ENCODE peak calls at places on chromosomes 13 and 19, in ten cellular contexts. V, I, B, H, Y, T, Q, Z, F and U are unnamed samples.

GRCh38 chr19:40650749-40651305 is 39.6 kb downstream of the NUMBL start:
- DNase-seq in V (peak; percentile 86), I (no peak), B (no peak), H (peak; percentile 90), Y (peak; percentile 64), T (no peak), Q (peak; percentile 85), Z (no peak), F (no peak), U (peak; percentile 40)

GRCh38 chr13:98142427-98143156 is at the start of gene FARP1:
- DNase-seq in V (peak; percentile 88), I (no peak), B (peak; percentile 91), H (no peak), Y (peak; percentile 62), T (peak; percentile 27), Q (peak; percentile 41), Z (peak; percentile 79), F (peak; percentile 90), U (no peak)

GRCh38 chr13:31982540-31982939 is 49.0 kb upstream of the FRY start:
- DNase-seq in V (peak; percentile 96), I (peak; percentile 99), B (no peak), H (peak; percentile 81), Y (peak; percentile 87), T (peak; percentile 63), Q (peak; percentile 96), Z (no peak), F (peak; percentile 29), U (peak; percentile 95)

GRCh38 chr13:97295279-97296182 is 73.4 kb downstream of the MBNL2 start:
- DNase-seq in V (peak; percentile 64), I (peak; percentile 36), B (no peak), H (no peak), Y (no peak), T (no peak), Q (peak; percentile 82), Z (no peak), F (no peak), U (no peak)

GRCh38 chr19:10812902-10813404 is 23.1 kb downstream of the TMED1 start:
- DNase-seq in V (peak; percentile 98), I (peak; percentile 93), B (no peak), H (peak; percentile 82), Y (no peak), T (no peak), Q (peak; percentile 94), Z (no peak), F (peak; percentile 29), U (peak; percentile 91)

GRCh38 chr13:79667771-79668170 is 186.8 kb downstream of the NDFIP2 start:
- DNase-seq in V (no peak), I (no peak), B (no peak), H (no peak), Y (no peak), T (no peak), Q (no peak), Z (no peak), F (no peak), U (no peak)

GRCh38 chr13:32048816-32049215 is 17.2 kb downstream of the FRY start:
- DNase-seq in V (peak; percentile 31), I (no peak), B (no peak), H (no peak), Y (no peak), T (no peak), Q (no peak), Z (no peak), F (no peak), U (no peak)

GRCh38 chr13:59475911-59476310 is 687.8 kb downstream of the DIAPH3 start:
- DNase-seq in V (no peak), I (no peak), B (peak; percentile 48), H (no peak), Y (no peak), T (no peak), Q (no peak), Z (no peak), F (no peak), U (no peak)

GRCh38 chr13:42926043-42926442 is 66.0 kb downstream of the EPSTI1 start:
- DNase-seq in V (no peak), I (no peak), B (no peak), H (no peak), Y (no peak), T (no peak), Q (no peak), Z (no peak), F (no peak), U (no peak)

GRCh38 chr19:46392252-46392801 is 21.0 kb downstream of the CCDC8 start:
- DNase-seq in V (peak; percentile 74), I (peak; percentile 25), B (no peak), H (peak; percentile 18), Y (no peak), T (no peak), Q (peak; percentile 25), Z (peak; percentile 47), F (peak; percentile 21), U (no peak)

GRCh38 chr19:46390121-46390858 is 23.1 kb downstream of the CCDC8 start:
- DNase-seq in V (no peak), I (no peak), B (no peak), H (no peak), Y (no peak), T (no peak), Q (no peak), Z (peak; percentile 10), F (peak; percentile 17), U (no peak)

GRCh38 chr19:46391296-46392251 is 21.8 kb downstream of the CCDC8 start:
- DNase-seq in V (no peak), I (no peak), B (no peak), H (no peak), Y (no peak), T (no peak), Q (no peak), Z (peak; percentile 43), F (peak; percentile 25), U (no peak)

GRCh38 chr19:46392837-46393236 is 20.5 kb downstream of the CCDC8 start:
- DNase-seq in V (no peak), I (no peak), B (no peak), H (no peak), Y (no peak), T (no peak), Q (no peak), Z (no peak), F (no peak), U (no peak)

GRCh38 chr19:46390866-46391265 is 22.5 kb downstream of the CCDC8 start:
- DNase-seq in V (peak; percentile 30), I (no peak), B (no peak), H (no peak), Y (no peak), T (no peak), Q (no peak), Z (peak; percentile 33), F (peak; percentile 23), U (no peak)
- H3K4me3 ChIP-seq in V (no peak overlapping the region), I (no peak overlapping the region), B (no peak overlapping the region), H (no peak overlapping the region), Y (no peak overlapping the region), T (no peak overlapping the region), Q (no peak overlapping the region), Z (no peak overlapping the region), F (no peak overlapping the region), U (no peak overlapping the region)

GRCh38 chr19:44814517-44814916 is 5.6 kb downstream of the BCAM start:
- DNase-seq in V (no peak), I (no peak), B (no peak), H (no peak), Y (no peak), T (no peak), Q (no peak), Z (no peak), F (no peak), U (no peak)

GRCh38 chr19:44814132-44814470 is 5.2 kb downstream of the BCAM start:
- DNase-seq in V (no peak), I (no peak), B (no peak), H (no peak), Y (no peak), T (no peak), Q (no peak), Z (no peak), F (no peak), U (no peak)

GRCh38 chr19:44812142-44812718 is 3.3 kb downstream of the BCAM start:
- DNase-seq in V (no peak), I (no peak), B (no peak), H (no peak), Y (no peak), T (no peak), Q (no peak), Z (no peak), F (no peak), U (no peak)

GRCh38 chr19:44810555-44811447 is 1.9 kb downstream of the BCAM start:
- DNase-seq in V (no peak), I (no peak), B (no peak), H (no peak), Y (no peak), T (no peak), Q (no peak), Z (no peak), F (no peak), U (no peak)

GRCh38 chr19:44813331-44814131 is 4.6 kb downstream of the BCAM start:
- DNase-seq in V (no peak), I (no peak), B (no peak), H (no peak), Y (no peak), T (no peak), Q (no peak), Z (no peak), F (no peak), U (no peak)
- TF ChIP-seq CTCF in V (no peak), I (peak; percentile 24), B (no peak), H (peak; percentile 8), Y (no peak), T (peak; percentile 8), Q (no peak), Z (no peak), F (no peak), U (no peak)

DNA sequence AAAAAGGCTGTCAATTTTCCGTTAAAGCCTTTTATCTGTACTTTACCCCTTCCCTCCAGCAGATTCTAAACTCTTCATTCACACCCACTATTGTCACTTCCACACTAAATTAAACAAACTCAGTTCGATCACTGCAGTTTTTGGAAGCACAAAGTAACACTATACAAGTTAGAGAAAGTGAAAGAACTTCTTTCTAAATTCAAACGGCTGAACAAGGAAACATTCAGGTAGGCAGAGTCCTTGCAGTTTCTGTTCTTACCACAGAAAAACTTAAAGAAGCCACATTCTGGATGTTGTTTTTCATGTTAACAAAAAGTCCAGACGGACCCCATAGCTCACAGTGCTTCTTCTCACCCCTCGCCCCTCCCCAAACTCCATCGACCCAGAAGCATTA is 27.5 kb upstream of the UBE2L5 start:
- DNase-seq in V (no peak), I (no peak), B (no peak), H (no peak), Y (no peak), T (no peak), Q (no peak), Z (no peak), F (no peak), U (no peak)
- H3K4me3 ChIP-seq in V (peak overlapping the region; percentile 82), I (peak overlapping the region; percentile 67), B (peak overlapping the region; percentile 3), H (peak overlapping the region; percentile 52), Y (peak overlapping the region; percentile 73), T (no peak overlapping the region), Q (peak overlapping the region; percentile 65), Z (peak overlapping the region; percentile 61), F (peak overlapping the region; percentile 15), U (peak overlapping the region; percentile 47)

DNA sequence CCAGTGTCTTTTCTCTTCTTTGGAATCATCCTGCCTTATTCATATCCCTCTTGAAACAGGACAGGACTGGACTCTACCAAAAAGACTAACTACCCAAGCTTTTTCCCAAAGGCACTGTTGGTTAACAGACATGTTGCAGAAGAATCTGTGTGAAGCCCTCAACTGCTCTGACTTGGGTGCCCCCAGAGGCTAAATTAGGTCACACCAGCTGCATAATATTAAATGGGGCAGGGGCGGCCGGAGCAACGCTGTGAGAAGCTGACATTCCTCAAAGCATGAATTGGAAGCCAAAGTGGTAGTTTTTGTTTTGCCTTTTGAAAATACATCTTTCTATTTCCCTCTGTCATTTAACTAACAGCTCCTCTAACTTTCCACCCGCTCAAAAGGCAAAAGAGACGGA is 185.9 kb downstream of the LHFPL6 start:
- DNase-seq in V (peak; percentile 20), I (no peak), B (peak; percentile 65), H (no peak), Y (no peak), T (no peak), Q (no peak), Z (no peak), F (no peak), U (no peak)
- TF ChIP-seq CTCF in V (peak; percentile 5), I (peak; percentile 46), B (peak; percentile 42), H (peak; percentile 27), Y (peak; percentile 12), T (no peak), Q (peak; percentile 6), Z (peak; percentile 56), F (no peak), U (no peak)